ENCODE peak calls at places on chromosomes 11 and 22, in five cellular contexts. G is H1, C is left ventricle myocardium inferior, B is astrocyte of the spinal cord, J is AG09309. H is an unnamed sample.

GRCh38 chr11:833114-833791 is 501 bp downstream of the CD151 start:
- DNase-seq in G (peak; percentile 77), C (peak; percentile 73), B (no peak), J (no peak), H (peak; percentile 54)

GRCh38 chr22:30763815-30764686 is 69.4 kb downstream of the OSBP2 start:
- DNase-seq in G (peak; percentile 61), C (no peak), B (peak; percentile 77), J (peak; percentile 55), H (peak; percentile 91)

GRCh38 chr11:67351275-67352005 is 1.9 kb downstream of the POLD4 start:
- DNase-seq in G (peak; percentile 76), C (peak; percentile 55), B (peak; percentile 78), J (no peak), H (peak; percentile 87)

GRCh38 chr11:8728566-8728965 is 46.0 kb downstream of the RPL27A start:
- DNase-seq in G (no peak), C (no peak), B (peak; percentile 71), J (no peak), H (no peak)

GRCh38 chr22:40728731-40729189 is 49.5 kb downstream of the MCHR1 start:
- DNase-seq in G (no peak), C (no peak), B (peak; percentile 15), J (no peak), H (no peak)

GRCh38 chr11:37072538-37072937 is 474.5 kb upstream of the RAG2 start:
- DNase-seq in G (no peak), C (no peak), B (no peak), J (no peak), H (no peak)

GRCh38 chr11:58788355-58789023 is 56.0 kb downstream of the GLYATL2 start:
- DNase-seq in G (peak; percentile 46), C (no peak), B (peak; percentile 32), J (peak; percentile 14), H (peak; percentile 55)

GRCh38 chr11:66879583-66879982 is 22.7 kb downstream of the LRFN4 start:
- DNase-seq in G (no peak), C (no peak), B (no peak), J (no peak), H (no peak)

GRCh38 chr11:18295316-18295715 is 26.6 kb downstream of the HPS5 start:
- DNase-seq in G (no peak), C (no peak), B (no peak), J (no peak), H (no peak)

GRCh38 chr22:37802310-37803194 is 5.2 kb upstream of the GCAT start:
- DNase-seq in G (peak; percentile 85), C (peak; percentile 70), B (peak; percentile 41), J (no peak), H (peak; percentile 40)

GRCh38 chr11:2139118-2139490 is at the start of gene IGF2:
- DNase-seq in G (no peak), C (no peak), B (no peak), J (no peak), H (peak; percentile 7)

GRCh38 chr22:32237905-32238304 is 17.2 kb downstream of the SLC5A4 start:
- DNase-seq in G (no peak), C (no peak), B (no peak), J (no peak), H (no peak)

GRCh38 chr11:65627202-65627601 is 10.7 kb upstream of the SIPA1 start:
- DNase-seq in G (no peak), C (no peak), B (no peak), J (no peak), H (no peak)

GRCh38 chr22:49185312-49185969 is 642.2 kb downstream of the BRD1 start:
- DNase-seq in G (no peak), C (no peak), B (no peak), J (no peak), H (no peak)

GRCh38 chr11:250740-251299 is 14.0 kb downstream of the PSMD13 start:
- DNase-seq in G (peak; percentile 94), C (peak; percentile 57), B (peak; percentile 51), J (no peak), H (peak; percentile 73)

GRCh38 chr11:104219081-104219480 is 55.1 kb upstream of the PDGFD start:
- DNase-seq in G (no peak), C (peak; percentile 18), B (no peak), J (no peak), H (no peak)

DNA sequence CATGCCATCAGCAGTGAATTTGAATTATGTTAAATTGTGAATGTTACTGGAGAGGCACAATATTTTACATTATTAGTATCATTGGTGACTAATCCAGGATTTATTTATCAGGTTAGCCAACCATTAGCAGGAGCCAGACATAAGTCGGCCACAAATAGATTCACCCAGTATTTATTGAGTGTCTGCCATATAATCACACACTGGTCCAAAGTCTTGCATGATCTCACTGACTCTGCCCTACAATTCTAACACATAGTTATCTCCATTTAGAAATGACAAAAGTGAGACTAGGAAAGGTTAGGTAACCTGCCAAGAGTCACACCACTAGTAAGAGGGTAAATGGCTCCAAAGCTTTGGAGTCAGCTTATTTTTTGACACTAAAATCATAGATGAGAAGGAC is 179.6 kb downstream of the BLID start:
- DNase-seq in G (no peak), C (no peak), B (no peak), J (no peak), H (peak; percentile 38)
- TF ChIP-seq CTCF in G (no peak), C (no peak), B (no peak), J (no peak), H (no peak)

GRCh38 chr22:44051961-44052360 is 27.9 kb downstream of the PARVB start:
- DNase-seq in G (no peak), C (no peak), B (no peak), J (no peak), H (no peak)
- H3K4me3 ChIP-seq in G (no peak overlapping the region), C (no peak overlapping the region), B (no peak overlapping the region), J (no peak overlapping the region), H (no peak overlapping the region)

DNA sequence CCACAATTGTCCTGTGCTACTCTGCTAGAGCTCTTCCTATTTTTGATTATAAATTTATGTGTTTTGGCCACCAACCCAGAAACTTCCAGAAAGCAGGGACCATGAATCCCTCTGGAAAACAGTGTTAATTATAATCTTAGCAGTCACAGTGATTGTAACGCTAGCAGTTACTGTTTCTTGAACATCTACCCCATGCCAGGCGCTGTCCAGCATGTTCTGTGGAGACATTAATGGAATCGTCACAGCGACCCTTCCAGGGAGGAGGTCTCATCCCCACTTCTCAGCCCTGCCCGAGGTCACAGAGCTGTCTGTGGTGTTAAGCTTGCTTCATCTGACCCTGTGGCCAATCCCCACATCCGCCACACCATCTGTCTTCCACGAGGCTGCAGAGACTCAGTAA is 13.9 kb upstream of the PNPLA5 start:
- DNase-seq in G (no peak), C (no peak), B (no peak), J (no peak), H (no peak)
- TF ChIP-seq CTCF in G (no peak), C (no peak), B (no peak), J (no peak), H (no peak)

GRCh38 chr11:124841186-124841585 is 24.0 kb upstream of the ROBO3 start:
- DNase-seq in G (no peak), C (no peak), B (no peak), J (no peak), H (no peak)

GRCh38 chr11:124839972-124840621 is 25.1 kb upstream of the ROBO3 start:
- DNase-seq in G (peak; percentile 64), C (no peak), B (no peak), J (no peak), H (no peak)

GRCh38 chr11:124840666-124841065 is 24.6 kb upstream of the ROBO3 start:
- DNase-seq in G (no peak), C (no peak), B (no peak), J (no peak), H (no peak)

GRCh38 chr11:124837491-124837856 is 27.8 kb upstream of the ROBO3 start:
- DNase-seq in G (peak; percentile 52), C (no peak), B (peak; percentile 92), J (peak; percentile 81), H (peak; percentile 94)

GRCh38 chr11:124839051-124839971 is 25.9 kb upstream of the ROBO3 start:
- DNase-seq in G (peak; percentile 66), C (no peak), B (no peak), J (no peak), H (no peak)
- H3K4me3 ChIP-seq in G (peak overlapping the region; percentile 16), C (peak overlapping the region; percentile 60), B (peak overlapping the region; percentile 12), J (peak overlapping the region; percentile 31), H (peak overlapping the region; percentile 38)

GRCh38 chr11:68632802-68633201 is 51.5 kb upstream of the GAL start:
- DNase-seq in G (peak; percentile 68), C (no peak), B (peak; percentile 74), J (peak; percentile 2), H (peak; percentile 77)
- TF ChIP-seq CTCF in G (peak; percentile 87), C (peak; percentile 43), B (peak; percentile 80), J (peak; percentile 62), H (peak; percentile 64)

GRCh38 chr11:85843929-85844328 is 11.3 kb upstream of the CCDC83 start:
- DNase-seq in G (no peak), C (no peak), B (no peak), J (no peak), H (no peak)
- H3K4me3 ChIP-seq in G (no peak overlapping the region), C (no peak overlapping the region), B (no peak overlapping the region), J (no peak overlapping the region), H (no peak overlapping the region)

H was measured in cardiac fibroblast.